ENCODE peak calls at places on chromosome 7, in nine cellular contexts. M is GM06990, I is chondrocyte, V is Calu3, Z is mesothelial cell of epicardium, E is progenitor cell of endocrine pancreas, U is thyroid gland, Q is mucosa of descending colon, X is fibroblast of the aortic adventitia. N is an unnamed sample.

GRCh38 chr7:150631084-150631824 is 931 bp downstream of the GIMAP6 start:
- DNase-seq in M (no peak), I (no peak), V (no peak), Z (no peak), E (no peak), U (peak), Q (peak), X (no peak), N (no peak)

GRCh38 chr7:27753863-27754262 is 13.9 kb downstream of the TAX1BP1 start:
- DNase-seq in M (no peak), I (no peak), V (no peak), Z (no peak), E (no peak), U (no peak), Q (no peak), X (no peak), N (no peak)

GRCh38 chr7:140698477-140698876 is 2.0 kb downstream of the NDUFB2 start:
- DNase-seq in M (no peak), I (no peak), V (no peak), Z (no peak), E (no peak), U (peak), Q (no peak), X (no peak), N (no peak)

GRCh38 chr7:77797734-77798393 is 370 bp downstream of the TMEM60 start:
- DNase-seq in M (no peak), I (no peak), V (peak), Z (peak), E (no peak), U (peak), Q (peak), X (no peak), N (no peak)

GRCh38 chr7:48376263-48376662 is 205.0 kb downstream of the ABCA13 start:
- DNase-seq in M (no peak), I (no peak), V (no peak), Z (no peak), E (no peak), U (no peak), Q (no peak), X (no peak), N (no peak)

GRCh38 chr7:28088032-28088431 is 92.6 kb downstream of the JAZF1 start:
- DNase-seq in M (no peak), I (no peak), V (no peak), Z (no peak), E (no peak), U (no peak), Q (no peak), X (peak), N (no peak)

GRCh38 chr7:71193099-71193810 is 61.3 kb downstream of the GALNT17 start:
- DNase-seq in M (no peak), I (no peak), V (no peak), Z (no peak), E (no peak), U (no peak), Q (no peak), X (no peak), N (no peak)

GRCh38 chr7:45524373-45524913 is 49.7 kb upstream of the ADCY1 start:
- DNase-seq in M (no peak), I (no peak), V (no peak), Z (no peak), E (no peak), U (no peak), Q (no peak), X (no peak), N (no peak)

GRCh38 chr7:126166645-126167044 is 1086.1 kb downstream of the GRM8 start:
- DNase-seq in M (no peak), I (no peak), V (no peak), Z (no peak), E (no peak), U (no peak), Q (no peak), X (no peak), N (no peak)

GRCh38 chr7:156308976-156309620 is 331.5 kb upstream of the RNF32 start:
- DNase-seq in M (no peak), I (no peak), V (no peak), Z (no peak), E (no peak), U (no peak), Q (no peak), X (no peak), N (no peak)

GRCh38 chr7:155166673-155167370 is 96.7 kb downstream of the HTR5A start:
- DNase-seq in M (no peak), I (no peak), V (peak), Z (no peak), E (no peak), U (no peak), Q (no peak), X (peak), N (no peak)

GRCh38 chr7:82018226-82018625 is 248.4 kb upstream of the HGF start:
- DNase-seq in M (no peak), I (no peak), V (no peak), Z (no peak), E (no peak), U (no peak), Q (no peak), X (peak), N (no peak)

GRCh38 chr7:49400891-49401550 is 372.4 kb upstream of the VWC2 start:
- DNase-seq in M (no peak), I (no peak), V (no peak), Z (no peak), E (no peak), U (no peak), Q (no peak), X (no peak), N (no peak)

GRCh38 chr7:30502470-30503251 is 2.0 kb downstream of the GGCT start:
- DNase-seq in M (no peak), I (no peak), V (no peak), Z (no peak), E (no peak), U (no peak), Q (no peak), X (no peak), N (no peak)

GRCh38 chr7:17710312-17710711 is 230.0 kb downstream of the SNX13 start:
- DNase-seq in M (no peak), I (no peak), V (no peak), Z (no peak), E (no peak), U (no peak), Q (no peak), X (no peak), N (no peak)

GRCh38 chr7:83148776-83149175 is 13.9 kb downstream of the PCLO start:
- DNase-seq in M (no peak), I (no peak), V (no peak), Z (no peak), E (no peak), U (no peak), Q (no peak), X (peak), N (peak)

GRCh38 chr7:151642746-151643145 is 123.1 kb upstream of the RHEB start:
- DNase-seq in M (no peak), I (no peak), V (no peak), Z (no peak), E (no peak), U (no peak), Q (no peak), X (no peak), N (no peak)
- TF ChIP-seq CTCF in M (no peak), I (no peak), V (no peak), Z (no peak), E (no peak), U (no peak), Q (no peak), X (no peak), N (no peak)

GRCh38 chr7:129778770-129779601 is 167.5 kb downstream of the NRF1 start:
- DNase-seq in M (no peak), I (no peak), V (peak), Z (no peak), E (no peak), U (no peak), Q (no peak), X (no peak), N (no peak)
- TF ChIP-seq CTCF in M (no peak), I (peak), V (no peak), Z (peak), E (peak), U (no peak), Q (no peak), X (no peak), N (no peak)

GRCh38 chr7:121752706-121753105 is 120.3 kb upstream of the PTPRZ1 start:
- DNase-seq in M (no peak), I (no peak), V (no peak), Z (no peak), E (no peak), U (no peak), Q (no peak), X (peak), N (peak)
- TF ChIP-seq CTCF in M (peak), I (peak), V (no peak), Z (no peak), E (peak), U (no peak), Q (no peak), X (peak), N (peak)

GRCh38 chr7:20200361-20200760 is 16.8 kb downstream of the MACC1 start:
- DNase-seq in M (no peak), I (no peak), V (no peak), Z (no peak), E (no peak), U (no peak), Q (no peak), X (no peak), N (no peak)

GRCh38 chr7:20198295-20198694 is 18.9 kb downstream of the MACC1 start:
- DNase-seq in M (no peak), I (no peak), V (no peak), Z (no peak), E (no peak), U (no peak), Q (no peak), X (peak), N (no peak)

GRCh38 chr7:20199015-20199737 is 18.0 kb downstream of the MACC1 start:
- DNase-seq in M (peak), I (no peak), V (peak), Z (no peak), E (no peak), U (peak), Q (peak), X (peak), N (peak)

GRCh38 chr7:20197125-20197524 is 20.1 kb downstream of the MACC1 start:
- DNase-seq in M (no peak), I (no peak), V (no peak), Z (no peak), E (no peak), U (no peak), Q (no peak), X (peak), N (peak)

GRCh38 chr7:20197837-20198236 is 19.3 kb downstream of the MACC1 start:
- DNase-seq in M (no peak), I (no peak), V (peak), Z (no peak), E (no peak), U (no peak), Q (no peak), X (peak), N (no peak)
- TF ChIP-seq CTCF in M (peak), I (peak), V (peak), Z (peak), E (peak), U (no peak), Q (no peak), X (peak), N (peak)

GRCh38 chr7:134356421-134356936 is 39.7 kb upstream of the SLC35B4 start:
- DNase-seq in M (no peak), I (no peak), V (no peak), Z (no peak), E (no peak), U (no peak), Q (peak), X (no peak), N (no peak)

GRCh38 chr7:134355004-134355525 is 38.3 kb upstream of the SLC35B4 start:
- DNase-seq in M (no peak), I (no peak), V (no peak), Z (no peak), E (no peak), U (no peak), Q (no peak), X (no peak), N (no peak)

GRCh38 chr7:134359787-134360432 is 43.2 kb upstream of the SLC35B4 start:
- DNase-seq in M (no peak), I (no peak), V (no peak), Z (no peak), E (no peak), U (no peak), Q (no peak), X (peak), N (no peak)

GRCh38 chr7:134355925-134356324 is 39.2 kb upstream of the SLC35B4 start:
- DNase-seq in M (no peak), I (no peak), V (peak), Z (no peak), E (no peak), U (peak), Q (no peak), X (peak), N (no peak)

GRCh38 chr7:134357486-134357885 is 40.8 kb upstream of the SLC35B4 start:
- DNase-seq in M (no peak), I (no peak), V (no peak), Z (no peak), E (no peak), U (no peak), Q (no peak), X (no peak), N (no peak)
- TF ChIP-seq CTCF in M (no peak), I (no peak), V (no peak), Z (no peak), E (peak), U (no peak), Q (no peak), X (no peak), N (no peak)

DNA sequence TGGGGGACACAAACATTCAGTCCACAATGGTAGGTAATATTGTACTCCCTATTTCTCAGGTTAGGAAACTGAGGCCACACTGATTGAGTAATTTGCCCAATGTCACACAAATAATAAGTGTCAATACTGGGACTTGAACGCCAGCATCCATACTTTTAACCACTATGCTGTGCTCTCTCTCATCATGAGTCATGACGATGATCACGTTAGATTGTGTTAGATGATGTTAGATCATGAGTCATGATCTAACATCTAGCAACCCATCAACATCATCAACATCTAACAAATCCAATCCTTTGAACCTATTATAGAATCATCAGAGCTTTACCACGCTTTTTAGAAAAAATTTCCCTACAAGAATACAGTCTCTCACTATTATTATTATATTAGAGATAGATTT is 28.1 kb upstream of the HERPUD2 start:
- DNase-seq in M (no peak), I (no peak), V (no peak), Z (no peak), E (no peak), U (no peak), Q (no peak), X (no peak), N (no peak)
- TF ChIP-seq CTCF in M (no peak), I (no peak), V (no peak), Z (no peak), E (no peak), U (no peak), Q (no peak), X (no peak), N (no peak)